ENCODE peak calls at places on chromosomes 12 and 14, in four cellular contexts. P is NCI-H345, K is RWPE1, Q is nephron progenitor cell. Z is an unnamed sample.

GRCh38 chr12:80681-81190 is 14.2 kb downstream of the IQSEC3 start:
- DNase-seq in P (no peak), K (no peak), Q (no peak), Z (no peak)

GRCh38 chr14:21102472-21103164 is 1.8 kb downstream of the TMEM253 start:
- DNase-seq in P (peak), K (no peak), Q (no peak), Z (no peak)

GRCh38 chr14:73014105-73014504 is 12.8 kb downstream of the ZFYVE1 start:
- DNase-seq in P (no peak), K (no peak), Q (no peak), Z (no peak)

GRCh38 chr12:96981053-96981452 is 74.0 kb downstream of the NEDD1 start:
- DNase-seq in P (no peak), K (peak), Q (no peak), Z (no peak)

GRCh38 chr12:78210494-78210860 is 379.8 kb downstream of the NAV3 start:
- DNase-seq in P (no peak), K (no peak), Q (no peak), Z (no peak)

GRCh38 chr14:94471045-94471444 is 5.0 kb downstream of the SERPINA9 start:
- DNase-seq in P (no peak), K (no peak), Q (no peak), Z (no peak)

GRCh38 chr12:124441443-124442190 is 125.8 kb downstream of the NCOR2 start:
- DNase-seq in P (no peak), K (peak), Q (no peak), Z (no peak)

GRCh38 chr12:79451988-79452387 is 238.8 kb downstream of the PAWR start:
- DNase-seq in P (peak), K (peak), Q (no peak), Z (no peak)

GRCh38 chr12:67621926-67622325 is 26.6 kb upstream of the DYRK2 start:
- DNase-seq in P (no peak), K (no peak), Q (no peak), Z (no peak)

GRCh38 chr12:30939234-30939633 is 12.7 kb downstream of the TSPAN11 start:
- DNase-seq in P (no peak), K (no peak), Q (no peak), Z (no peak)

GRCh38 chr12:20057398-20057797 is 310.9 kb upstream of the PDE3A start:
- DNase-seq in P (no peak), K (no peak), Q (no peak), Z (no peak)

GRCh38 chr12:106918746-106919145 is 37.0 kb upstream of the TMEM263 start:
- DNase-seq in P (peak), K (peak), Q (peak), Z (no peak)

GRCh38 chr12:20457582-20457981 is 89.2 kb downstream of the PDE3A start:
- DNase-seq in P (no peak), K (no peak), Q (no peak), Z (no peak)

GRCh38 chr14:33451211-33451610 is 499.7 kb downstream of the EGLN3 start:
- DNase-seq in P (no peak), K (no peak), Q (no peak), Z (no peak)

GRCh38 chr12:25959069-25959961 is 833 bp downstream of the RASSF8 start:
- DNase-seq in P (no peak), K (peak), Q (peak), Z (no peak)

GRCh38 chr14:61466249-61466904 is 145.0 kb downstream of the PRKCH start:
- DNase-seq in P (no peak), K (peak), Q (peak), Z (no peak)

GRCh38 chr12:91370086-91370868 is 187.7 kb upstream of the DCN start:
- DNase-seq in P (no peak), K (no peak), Q (no peak), Z (no peak)

GRCh38 chr12:24798335-24798734 is 150.6 kb downstream of the BCAT1 start:
- DNase-seq in P (no peak), K (no peak), Q (no peak), Z (no peak)

GRCh38 chr12:32583535-32583934 is 95.6 kb upstream of the DNM1L start:
- DNase-seq in P (no peak), K (no peak), Q (no peak), Z (no peak)

GRCh38 chr12:24378548-24379011 is 429.1 kb upstream of the SOX5 start:
- DNase-seq in P (peak), K (no peak), Q (no peak), Z (no peak)

GRCh38 chr14:80213602-80214001 is 2.3 kb upstream of the DIO2 start:
- DNase-seq in P (peak), K (peak), Q (no peak), Z (no peak)

GRCh38 chr14:23910081-23910875 is 43.3 kb upstream of the DHRS4 start:
- DNase-seq in P (peak), K (peak), Q (peak), Z (no peak)

GRCh38 chr12:96063046-96063445 is 27.7 kb upstream of the LTA4H start:
- DNase-seq in P (peak), K (no peak), Q (no peak), Z (no peak)

GRCh38 chr12:96190403-96191170 is 3.6 kb upstream of the ELK3 start:
- DNase-seq in P (no peak), K (no peak), Q (peak), Z (no peak)

GRCh38 chr12:8914716-8915526 is 612 bp downstream of the PHC1 start:
- DNase-seq in P (peak), K (peak), Q (peak), Z (peak)